ENCODE peak calls at places on chromosomes 2 and 18, in ten cellular contexts. One of them, this sample, is unnamed.

GRCh38 chr2:203732072-203732952 is 25.9 kb downstream of the CD28 start:
- DNase-seq in fibroblast of mammary gland: no peak
- DNase-seq in astrocyte of the spinal cord: no peak
- DNase-seq in epithelial cell of proximal tubule: no peak
- DNase-seq in AG04450: no peak
- DNase-seq in breast epithelium: no peak
- DNase-seq in stimulated activated CD4-positive, alpha-beta T cell treated with anti-CD3 and anti-CD28 coated beads, Interleukin-15, amount 100 ng/mL, for 48 hours: no peak
- DNase-seq in left lung: no peak
- DNase-seq in EH: no peak
- DNase-seq in HTR-8/SVneo: no peak
- DNase-seq in this sample: no peak

GRCh38 chr18:45670281-45670962 is 53.6 kb upstream of the SLC14A1 start:
- DNase-seq in HTR-8/SVneo: no peak
- DNase-seq in fibroblast of mammary gland: peak; percentile 76
- DNase-seq in EH: peak; percentile 57
- DNase-seq in astrocyte of the spinal cord: no peak
- DNase-seq in left lung: no peak
- DNase-seq in epithelial cell of proximal tubule: no peak
- DNase-seq in stimulated activated CD4-positive, alpha-beta T cell treated with anti-CD3 and anti-CD28 coated beads, Interleukin-15, amount 100 ng/mL, for 48 hours: peak; percentile 46
- DNase-seq in AG04450: no peak
- DNase-seq in breast epithelium: no peak
- DNase-seq in this sample: peak; percentile 55

GRCh38 chr2:53896864-53897263 is 37.1 kb upstream of the GPR75 start:
- DNase-seq in astrocyte of the spinal cord: peak; percentile 51
- DNase-seq in EH: peak; percentile 59
- DNase-seq in AG04450: peak; percentile 6
- DNase-seq in breast epithelium: no peak
- DNase-seq in fibroblast of mammary gland: peak; percentile 83
- DNase-seq in stimulated activated CD4-positive, alpha-beta T cell treated with anti-CD3 and anti-CD28 coated beads, Interleukin-15, amount 100 ng/mL, for 48 hours: no peak
- DNase-seq in left lung: no peak
- DNase-seq in HTR-8/SVneo: peak; percentile 14
- DNase-seq in epithelial cell of proximal tubule: peak; percentile 37
- DNase-seq in this sample: peak; percentile 47

GRCh38 chr18:42781298-42781815 is 334.1 kb downstream of the RIT2 start:
- DNase-seq in astrocyte of the spinal cord: no peak
- DNase-seq in breast epithelium: no peak
- DNase-seq in fibroblast of mammary gland: no peak
- DNase-seq in AG04450: no peak
- DNase-seq in HTR-8/SVneo: no peak
- DNase-seq in stimulated activated CD4-positive, alpha-beta T cell treated with anti-CD3 and anti-CD28 coated beads, Interleukin-15, amount 100 ng/mL, for 48 hours: no peak
- DNase-seq in EH: no peak
- DNase-seq in epithelial cell of proximal tubule: no peak
- DNase-seq in left lung: no peak
- DNase-seq in this sample: no peak

GRCh38 chr2:101558740-101559508 is 84.0 kb upstream of the RFX8 start:
- DNase-seq in breast epithelium: no peak
- DNase-seq in astrocyte of the spinal cord: peak; percentile 55
- DNase-seq in stimulated activated CD4-positive, alpha-beta T cell treated with anti-CD3 and anti-CD28 coated beads, Interleukin-15, amount 100 ng/mL, for 48 hours: no peak
- DNase-seq in epithelial cell of proximal tubule: no peak
- DNase-seq in AG04450: peak; percentile 74
- DNase-seq in fibroblast of mammary gland: peak; percentile 69
- DNase-seq in HTR-8/SVneo: no peak
- DNase-seq in left lung: no peak
- DNase-seq in EH: peak; percentile 76
- DNase-seq in this sample: peak; percentile 74

GRCh38 chr18:28766721-28767120 is 589.8 kb upstream of the CDH2 start:
- DNase-seq in breast epithelium: no peak
- DNase-seq in HTR-8/SVneo: no peak
- DNase-seq in epithelial cell of proximal tubule: no peak
- DNase-seq in left lung: no peak
- DNase-seq in AG04450: no peak
- DNase-seq in fibroblast of mammary gland: peak; percentile 50
- DNase-seq in stimulated activated CD4-positive, alpha-beta T cell treated with anti-CD3 and anti-CD28 coated beads, Interleukin-15, amount 100 ng/mL, for 48 hours: no peak
- DNase-seq in astrocyte of the spinal cord: no peak
- DNase-seq in EH: peak; percentile 49
- DNase-seq in this sample: no peak

GRCh38 chr2:66700181-66700686 is 265.3 kb downstream of the MEIS1 start:
- DNase-seq in astrocyte of the spinal cord: no peak
- DNase-seq in breast epithelium: no peak
- DNase-seq in left lung: no peak
- DNase-seq in epithelial cell of proximal tubule: no peak
- DNase-seq in stimulated activated CD4-positive, alpha-beta T cell treated with anti-CD3 and anti-CD28 coated beads, Interleukin-15, amount 100 ng/mL, for 48 hours: no peak
- DNase-seq in AG04450: no peak
- DNase-seq in HTR-8/SVneo: no peak
- DNase-seq in fibroblast of mammary gland: no peak
- DNase-seq in EH: no peak
- DNase-seq in this sample: no peak

GRCh38 chr2:8089596-8089995 is 592.3 kb upstream of the ID2 start:
- DNase-seq in AG04450: peak; percentile 34
- DNase-seq in fibroblast of mammary gland: peak; percentile 74
- DNase-seq in stimulated activated CD4-positive, alpha-beta T cell treated with anti-CD3 and anti-CD28 coated beads, Interleukin-15, amount 100 ng/mL, for 48 hours: no peak
- DNase-seq in breast epithelium: no peak
- DNase-seq in epithelial cell of proximal tubule: no peak
- DNase-seq in HTR-8/SVneo: no peak
- DNase-seq in left lung: no peak
- DNase-seq in EH: peak; percentile 91
- DNase-seq in astrocyte of the spinal cord: peak; percentile 46
- DNase-seq in this sample: peak; percentile 22

GRCh38 chr2:241069821-241070281 is 32.2 kb downstream of the MTERF4 start:
- DNase-seq in AG04450: no peak
- DNase-seq in fibroblast of mammary gland: no peak
- DNase-seq in left lung: no peak
- DNase-seq in stimulated activated CD4-positive, alpha-beta T cell treated with anti-CD3 and anti-CD28 coated beads, Interleukin-15, amount 100 ng/mL, for 48 hours: no peak
- DNase-seq in epithelial cell of proximal tubule: no peak
- DNase-seq in HTR-8/SVneo: no peak
- DNase-seq in EH: no peak
- DNase-seq in astrocyte of the spinal cord: no peak
- DNase-seq in breast epithelium: peak; percentile 15
- DNase-seq in this sample: no peak

GRCh38 chr2:163774862-163775261 is 39.1 kb upstream of the FIGN start:
- DNase-seq in EH: peak; percentile 88
- DNase-seq in stimulated activated CD4-positive, alpha-beta T cell treated with anti-CD3 and anti-CD28 coated beads, Interleukin-15, amount 100 ng/mL, for 48 hours: no peak
- DNase-seq in AG04450: peak; percentile 13
- DNase-seq in left lung: no peak
- DNase-seq in fibroblast of mammary gland: peak; percentile 91
- DNase-seq in epithelial cell of proximal tubule: peak; percentile 93
- DNase-seq in breast epithelium: no peak
- DNase-seq in astrocyte of the spinal cord: peak; percentile 86
- DNase-seq in HTR-8/SVneo: peak; percentile 41
- DNase-seq in this sample: peak; percentile 88

GRCh38 chr2:16507655-16508054 is 158.0 kb downstream of the CYRIA start:
- DNase-seq in EH: no peak
- DNase-seq in stimulated activated CD4-positive, alpha-beta T cell treated with anti-CD3 and anti-CD28 coated beads, Interleukin-15, amount 100 ng/mL, for 48 hours: no peak
- DNase-seq in HTR-8/SVneo: no peak
- DNase-seq in fibroblast of mammary gland: no peak
- DNase-seq in left lung: no peak
- DNase-seq in epithelial cell of proximal tubule: no peak
- DNase-seq in AG04450: no peak
- DNase-seq in astrocyte of the spinal cord: no peak
- DNase-seq in breast epithelium: no peak
- DNase-seq in this sample: no peak

GRCh38 chr2:118990757-118991545 is 49.0 kb downstream of the MARCO start:
- DNase-seq in HTR-8/SVneo: no peak
- DNase-seq in AG04450: no peak
- DNase-seq in epithelial cell of proximal tubule: no peak
- DNase-seq in EH: no peak
- DNase-seq in left lung: peak; percentile 12
- DNase-seq in stimulated activated CD4-positive, alpha-beta T cell treated with anti-CD3 and anti-CD28 coated beads, Interleukin-15, amount 100 ng/mL, for 48 hours: no peak
- DNase-seq in fibroblast of mammary gland: no peak
- DNase-seq in breast epithelium: no peak
- DNase-seq in astrocyte of the spinal cord: no peak
- DNase-seq in this sample: no peak

GRCh38 chr2:152462591-152463178 is 127.7 kb downstream of the FMNL2 start:
- DNase-seq in fibroblast of mammary gland: no peak
- DNase-seq in breast epithelium: no peak
- DNase-seq in HTR-8/SVneo: no peak
- DNase-seq in left lung: no peak
- DNase-seq in EH: no peak
- DNase-seq in epithelial cell of proximal tubule: no peak
- DNase-seq in astrocyte of the spinal cord: no peak
- DNase-seq in stimulated activated CD4-positive, alpha-beta T cell treated with anti-CD3 and anti-CD28 coated beads, Interleukin-15, amount 100 ng/mL, for 48 hours: no peak
- DNase-seq in AG04450: no peak
- DNase-seq in this sample: no peak

GRCh38 chr18:45755936-45756335 is 32.0 kb downstream of the SLC14A1 start:
- DNase-seq in AG04450: no peak
- DNase-seq in HTR-8/SVneo: no peak
- DNase-seq in epithelial cell of proximal tubule: peak; percentile 55
- DNase-seq in breast epithelium: peak; percentile 38
- DNase-seq in left lung: no peak
- DNase-seq in astrocyte of the spinal cord: peak; percentile 87
- DNase-seq in stimulated activated CD4-positive, alpha-beta T cell treated with anti-CD3 and anti-CD28 coated beads, Interleukin-15, amount 100 ng/mL, for 48 hours: no peak
- DNase-seq in EH: peak; percentile 86
- DNase-seq in fibroblast of mammary gland: peak; percentile 82
- DNase-seq in this sample: peak; percentile 30

GRCh38 chr2:237927135-237927534 is 39.7 kb upstream of the UBE2F start:
- DNase-seq in epithelial cell of proximal tubule: no peak
- DNase-seq in breast epithelium: no peak
- DNase-seq in stimulated activated CD4-positive, alpha-beta T cell treated with anti-CD3 and anti-CD28 coated beads, Interleukin-15, amount 100 ng/mL, for 48 hours: no peak
- DNase-seq in fibroblast of mammary gland: no peak
- DNase-seq in HTR-8/SVneo: no peak
- DNase-seq in astrocyte of the spinal cord: no peak
- DNase-seq in left lung: no peak
- DNase-seq in AG04450: no peak
- DNase-seq in EH: no peak
- DNase-seq in this sample: no peak

GRCh38 chr2:188414869-188415753 is 123.4 kb downstream of the GULP1 start:
- DNase-seq in astrocyte of the spinal cord: no peak
- DNase-seq in breast epithelium: no peak
- DNase-seq in left lung: no peak
- DNase-seq in HTR-8/SVneo: peak; percentile 20
- DNase-seq in epithelial cell of proximal tubule: no peak
- DNase-seq in AG04450: no peak
- DNase-seq in fibroblast of mammary gland: peak; percentile 6
- DNase-seq in EH: peak; percentile 59
- DNase-seq in stimulated activated CD4-positive, alpha-beta T cell treated with anti-CD3 and anti-CD28 coated beads, Interleukin-15, amount 100 ng/mL, for 48 hours: no peak
- DNase-seq in this sample: peak; percentile 36

GRCh38 chr18:51342815-51343214 is 145.3 kb upstream of the MEX3C start:
- DNase-seq in AG04450: no peak
- DNase-seq in epithelial cell of proximal tubule: no peak
- DNase-seq in breast epithelium: no peak
- DNase-seq in HTR-8/SVneo: peak; percentile 2
- DNase-seq in EH: peak; percentile 1
- DNase-seq in stimulated activated CD4-positive, alpha-beta T cell treated with anti-CD3 and anti-CD28 coated beads, Interleukin-15, amount 100 ng/mL, for 48 hours: no peak
- DNase-seq in fibroblast of mammary gland: peak; percentile 79
- DNase-seq in astrocyte of the spinal cord: peak; percentile 80
- DNase-seq in left lung: no peak
- DNase-seq in this sample: no peak

GRCh38 chr18:37711990-37712389 is 146.4 kb upstream of the CELF4 start:
- DNase-seq in epithelial cell of proximal tubule: no peak
- DNase-seq in astrocyte of the spinal cord: no peak
- DNase-seq in AG04450: no peak
- DNase-seq in HTR-8/SVneo: no peak
- DNase-seq in breast epithelium: no peak
- DNase-seq in stimulated activated CD4-positive, alpha-beta T cell treated with anti-CD3 and anti-CD28 coated beads, Interleukin-15, amount 100 ng/mL, for 48 hours: no peak
- DNase-seq in left lung: no peak
- DNase-seq in EH: no peak
- DNase-seq in fibroblast of mammary gland: no peak
- DNase-seq in this sample: no peak

GRCh38 chr2:110866036-110866435 is 133.7 kb downstream of the ACOXL start:
- DNase-seq in epithelial cell of proximal tubule: no peak
- DNase-seq in HTR-8/SVneo: no peak
- DNase-seq in fibroblast of mammary gland: no peak
- DNase-seq in stimulated activated CD4-positive, alpha-beta T cell treated with anti-CD3 and anti-CD28 coated beads, Interleukin-15, amount 100 ng/mL, for 48 hours: no peak
- DNase-seq in AG04450: no peak
- DNase-seq in astrocyte of the spinal cord: no peak
- DNase-seq in EH: no peak
- DNase-seq in left lung: no peak
- DNase-seq in breast epithelium: no peak
- DNase-seq in this sample: no peak

GRCh38 chr2:234690569-234691225 is 193.8 kb upstream of the ARL4C start:
- DNase-seq in left lung: no peak
- DNase-seq in AG04450: no peak
- DNase-seq in fibroblast of mammary gland: peak; percentile 47
- DNase-seq in stimulated activated CD4-positive, alpha-beta T cell treated with anti-CD3 and anti-CD28 coated beads, Interleukin-15, amount 100 ng/mL, for 48 hours: no peak
- DNase-seq in breast epithelium: no peak
- DNase-seq in epithelial cell of proximal tubule: no peak
- DNase-seq in astrocyte of the spinal cord: peak; percentile 86
- DNase-seq in EH: no peak
- DNase-seq in HTR-8/SVneo: no peak
- DNase-seq in this sample: peak; percentile 56

GRCh38 chr18:57666818-57667497 is 45.3 kb upstream of the NARS1 start:
- DNase-seq in stimulated activated CD4-positive, alpha-beta T cell treated with anti-CD3 and anti-CD28 coated beads, Interleukin-15, amount 100 ng/mL, for 48 hours: no peak
- DNase-seq in breast epithelium: no peak
- DNase-seq in EH: peak; percentile 15
- DNase-seq in epithelial cell of proximal tubule: no peak
- DNase-seq in fibroblast of mammary gland: peak; percentile 90
- DNase-seq in AG04450: peak; percentile 34
- DNase-seq in HTR-8/SVneo: no peak
- DNase-seq in astrocyte of the spinal cord: no peak
- DNase-seq in left lung: no peak
- DNase-seq in this sample: peak; percentile 92

GRCh38 chr2:9631976-9632700 is 1.3 kb upstream of the YWHAQ start:
- DNase-seq in HTR-8/SVneo: no peak
- DNase-seq in EH: peak; percentile 71
- DNase-seq in epithelial cell of proximal tubule: no peak
- DNase-seq in AG04450: no peak
- DNase-seq in fibroblast of mammary gland: no peak
- DNase-seq in stimulated activated CD4-positive, alpha-beta T cell treated with anti-CD3 and anti-CD28 coated beads, Interleukin-15, amount 100 ng/mL, for 48 hours: no peak
- DNase-seq in astrocyte of the spinal cord: no peak
- DNase-seq in breast epithelium: no peak
- DNase-seq in left lung: no peak
- DNase-seq in this sample: no peak

GRCh38 chr2:223669453-223670225 is 67.5 kb upstream of the SCG2 start:
- DNase-seq in fibroblast of mammary gland: peak; percentile 68
- DNase-seq in epithelial cell of proximal tubule: no peak
- DNase-seq in stimulated activated CD4-positive, alpha-beta T cell treated with anti-CD3 and anti-CD28 coated beads, Interleukin-15, amount 100 ng/mL, for 48 hours: no peak
- DNase-seq in EH: peak; percentile 68
- DNase-seq in left lung: no peak
- DNase-seq in astrocyte of the spinal cord: peak; percentile 40
- DNase-seq in HTR-8/SVneo: no peak
- DNase-seq in breast epithelium: no peak
- DNase-seq in AG04450: no peak
- DNase-seq in this sample: peak; percentile 58

GRCh38 chr2:130728007-130728454 is 839 bp upstream of the GPR148 start:
- DNase-seq in HTR-8/SVneo: no peak
- DNase-seq in astrocyte of the spinal cord: peak; percentile 3
- DNase-seq in fibroblast of mammary gland: no peak
- DNase-seq in EH: no peak
- DNase-seq in AG04450: no peak
- DNase-seq in left lung: no peak
- DNase-seq in breast epithelium: no peak
- DNase-seq in stimulated activated CD4-positive, alpha-beta T cell treated with anti-CD3 and anti-CD28 coated beads, Interleukin-15, amount 100 ng/mL, for 48 hours: peak; percentile 12
- DNase-seq in epithelial cell of proximal tubule: no peak
- DNase-seq in this sample: no peak

GRCh38 chr18:68181956-68182355 is 533.0 kb downstream of the TMX3 start:
- DNase-seq in HTR-8/SVneo: no peak
- DNase-seq in breast epithelium: no peak
- DNase-seq in EH: peak; percentile 55
- DNase-seq in fibroblast of mammary gland: peak; percentile 22
- DNase-seq in epithelial cell of proximal tubule: no peak
- DNase-seq in astrocyte of the spinal cord: no peak
- DNase-seq in AG04450: no peak
- DNase-seq in left lung: no peak
- DNase-seq in stimulated activated CD4-positive, alpha-beta T cell treated with anti-CD3 and anti-CD28 coated beads, Interleukin-15, amount 100 ng/mL, for 48 hours: no peak
- DNase-seq in this sample: peak; percentile 29

GRCh38 chr2:73112026-73112912 is 479 bp downstream of the RAB11FIP5 start:
- DNase-seq in astrocyte of the spinal cord: peak; percentile 36
- DNase-seq in epithelial cell of proximal tubule: no peak
- DNase-seq in fibroblast of mammary gland: peak; percentile 29
- DNase-seq in breast epithelium: no peak
- DNase-seq in left lung: no peak
- DNase-seq in HTR-8/SVneo: peak; percentile 38
- DNase-seq in AG04450: no peak
- DNase-seq in stimulated activated CD4-positive, alpha-beta T cell treated with anti-CD3 and anti-CD28 coated beads, Interleukin-15, amount 100 ng/mL, for 48 hours: no peak
- DNase-seq in EH: peak; percentile 54
- DNase-seq in this sample: peak; percentile 53

GRCh38 chr2:26940001-26940400 is 30.4 kb upstream of the MAPRE3 start:
- DNase-seq in astrocyte of the spinal cord: no peak
- DNase-seq in breast epithelium: no peak
- DNase-seq in AG04450: no peak
- DNase-seq in epithelial cell of proximal tubule: no peak
- DNase-seq in HTR-8/SVneo: no peak
- DNase-seq in stimulated activated CD4-positive, alpha-beta T cell treated with anti-CD3 and anti-CD28 coated beads, Interleukin-15, amount 100 ng/mL, for 48 hours: no peak
- DNase-seq in left lung: no peak
- DNase-seq in fibroblast of mammary gland: no peak
- DNase-seq in EH: no peak
- DNase-seq in this sample: no peak

GRCh38 chr2:120641366-120641771 is 94.3 kb upstream of the GLI2 start:
- DNase-seq in AG04450: no peak
- DNase-seq in astrocyte of the spinal cord: peak; percentile 15
- DNase-seq in stimulated activated CD4-positive, alpha-beta T cell treated with anti-CD3 and anti-CD28 coated beads, Interleukin-15, amount 100 ng/mL, for 48 hours: no peak
- DNase-seq in EH: peak; percentile 67
- DNase-seq in breast epithelium: no peak
- DNase-seq in HTR-8/SVneo: no peak
- DNase-seq in epithelial cell of proximal tubule: no peak
- DNase-seq in left lung: no peak
- DNase-seq in fibroblast of mammary gland: no peak
- DNase-seq in this sample: peak; percentile 50

This sample was measured in AG10803.